ENCODE peak calls at places on chromosomes 1 and 21, in four cellular contexts. V is H1, E is HepG2, B is GM12878. G is an unnamed sample.

GRCh38 chr1:12345350-12346217 is 115.8 kb downstream of the VPS13D start:
- DNase-seq in B (peak; percentile 5), V (no peak), E (no peak), G (no peak)

GRCh38 chr1:157369808-157370521 is 182.3 kb downstream of the FCRL5 start:
- DNase-seq in B (peak; percentile 30), V (no peak), E (peak; percentile 52), G (peak; percentile 67)

GRCh38 chr1:234599617-234600417 is 10.2 kb downstream of the IRF2BP2 start:
- DNase-seq in E (peak; percentile 85), V (peak; percentile 39), B (no peak), G (peak; percentile 92)

GRCh38 chr1:240149488-240150094 is 57.9 kb downstream of the FMN2 start:
- DNase-seq in E (peak; percentile 17), B (no peak), V (no peak), G (peak; percentile 34)

GRCh38 chr1:4668738-4669700 is 14.6 kb downstream of the AJAP1 start:
- DNase-seq in V (no peak), B (no peak), E (no peak), G (no peak)

GRCh38 chr1:8702848-8703810 is 114.3 kb downstream of the RERE start:
- DNase-seq in V (peak; percentile 69), B (no peak), E (peak; percentile 83), G (peak; percentile 92)

GRCh38 chr1:1461721-1462317 is 9.7 kb upstream of the ATAD3B start:
- DNase-seq in V (no peak), E (no peak), B (no peak), G (no peak)

GRCh38 chr21:46124083-46124925 is 26.4 kb downstream of the COL6A2 start:
- DNase-seq in B (no peak), V (no peak), E (no peak), G (no peak)

GRCh38 chr21:18810136-18810535 is 406.6 kb upstream of the TMPRSS15 start:
- DNase-seq in E (no peak), B (no peak), V (no peak), G (no peak)

GRCh38 chr1:41449326-41449921 is 35.1 kb downstream of the EDN2 start:
- DNase-seq in B (no peak), V (no peak), E (no peak), G (no peak)

GRCh38 chr1:186967659-186968394 is 139.1 kb downstream of the PLA2G4A start:
- DNase-seq in B (no peak), V (no peak), E (no peak), G (no peak)

GRCh38 chr1:7050751-7051665 is 265.8 kb downstream of the CAMTA1 start:
- DNase-seq in B (no peak), E (no peak), V (no peak), G (no peak)
- TF ChIP-seq BRCA1 in B (no peak), E (no peak), V (no peak), G (no peak)

GRCh38 chr1:24858277-24858676 is 71.8 kb downstream of the RUNX3 start:
- DNase-seq in B (no peak), V (no peak), E (no peak), G (no peak)

GRCh38 chr1:24859063-24860010 is 70.7 kb downstream of the RUNX3 start:
- DNase-seq in V (no peak), E (no peak), B (no peak), G (no peak)

GRCh38 chr1:24856787-24857527 is 73.1 kb downstream of the RUNX3 start:
- DNase-seq in V (no peak), B (no peak), E (no peak), G (no peak)

GRCh38 chr1:24855474-24855873 is 74.6 kb downstream of the RUNX3 start:
- DNase-seq in B (no peak), E (no peak), V (no peak), G (no peak)

DNA sequence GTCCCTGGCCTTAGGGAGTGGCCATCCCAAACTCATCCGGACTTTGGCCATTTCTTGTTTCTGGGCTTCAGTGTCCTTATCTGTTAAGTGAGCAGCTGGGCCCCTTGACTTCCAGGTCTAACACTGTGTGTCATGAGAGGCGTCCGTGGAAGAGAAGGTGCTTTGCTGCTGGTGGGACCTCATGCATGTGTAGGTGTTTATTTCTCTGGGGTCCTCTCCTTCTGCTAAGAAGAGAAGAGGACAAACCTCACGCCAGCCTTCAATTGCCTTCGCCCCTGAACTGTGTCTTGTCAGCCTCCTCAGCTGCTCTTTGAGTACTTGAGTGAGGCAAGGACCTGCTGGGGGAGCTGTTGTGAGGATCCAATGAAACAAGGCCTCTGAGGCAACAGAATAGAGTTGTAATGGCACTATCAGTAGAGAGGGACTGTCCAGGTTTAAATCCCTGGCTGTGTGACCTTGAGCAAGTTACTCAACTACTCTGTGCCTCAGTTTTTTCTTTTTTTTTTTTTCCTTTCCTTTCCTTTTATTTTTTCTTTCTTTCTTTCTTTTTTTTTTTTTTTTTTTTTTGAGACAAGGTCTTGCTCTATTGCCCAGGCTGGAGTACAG is 72.4 kb downstream of the RUNX3 start:
- DNase-seq in B (no peak), V (no peak), E (no peak), G (no peak)
- TF ChIP-seq BRCA1 in B (no peak), V (no peak), E (no peak), G (no peak)

DNA sequence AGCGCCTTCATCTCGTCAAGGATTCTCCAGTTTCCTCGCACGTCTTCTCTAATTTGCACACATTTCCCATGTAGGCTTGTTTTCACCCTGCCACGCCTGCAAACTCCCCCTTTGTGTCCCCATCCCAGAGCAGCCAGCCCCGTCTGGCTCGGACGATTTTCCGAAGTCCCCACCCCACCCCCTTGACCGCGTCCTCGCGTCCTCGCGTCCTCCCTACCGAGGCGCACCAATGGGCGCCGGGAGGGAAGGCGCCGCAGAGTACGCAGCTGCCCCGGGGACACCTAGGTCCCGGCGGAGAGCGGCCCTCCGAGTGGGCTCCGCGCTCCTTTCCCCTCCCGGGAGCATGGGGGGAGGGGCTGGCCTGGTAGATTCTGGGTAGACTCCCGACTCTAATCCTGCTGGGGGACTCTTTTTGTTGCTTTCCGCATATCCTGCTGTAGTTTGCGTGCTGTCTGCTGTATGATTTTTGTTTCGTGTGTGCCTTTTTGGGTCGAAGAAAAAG is 1.3 kb downstream of the CACHD1 start:
- DNase-seq in B (no peak), V (no peak), E (no peak), G (no peak)
- TF ChIP-seq BRCA1 in B (no peak), V (no peak), E (no peak), G (no peak)

DNA sequence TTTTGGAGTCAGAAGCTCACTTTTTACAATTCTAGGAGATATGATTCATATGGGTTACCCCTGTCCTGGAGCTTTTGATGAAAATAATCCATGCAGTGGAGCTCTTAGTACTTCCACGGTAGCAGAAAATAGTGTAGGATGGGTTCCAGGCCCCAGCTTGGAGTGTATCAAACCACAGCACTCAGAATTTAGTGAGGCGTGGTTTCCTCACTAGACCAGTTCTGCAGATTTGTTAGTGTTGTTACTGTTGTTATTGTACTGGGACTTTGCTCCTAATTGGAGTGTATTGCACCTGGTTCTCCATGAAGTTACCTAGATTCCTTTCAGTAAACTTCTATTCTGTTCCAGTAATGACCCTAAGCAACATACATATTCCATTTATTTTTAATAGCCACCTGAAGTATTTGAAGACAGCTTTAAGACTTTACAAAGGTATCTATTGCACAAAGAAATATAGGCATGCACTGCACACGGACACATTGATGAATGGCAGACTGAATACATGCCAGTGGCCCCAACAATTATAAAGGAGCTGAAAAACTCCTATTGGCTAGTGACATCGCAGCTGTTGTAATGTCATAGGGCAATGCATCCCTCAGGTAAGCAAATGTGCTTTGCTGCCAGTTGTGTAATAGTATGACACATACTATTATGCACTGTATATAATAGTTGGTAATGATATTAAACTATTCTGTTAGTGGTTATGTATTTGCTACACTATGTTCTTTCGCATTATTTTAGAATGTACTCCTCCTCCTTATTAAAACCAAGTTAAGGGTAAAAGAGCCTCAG is 1058.0 kb downstream of the KCNT2 start:
- DNase-seq in E (no peak), B (no peak), V (no peak), G (no peak)
- TF ChIP-seq BRCA1 in E (no peak), B (no peak), V (no peak), G (no peak)

DNA sequence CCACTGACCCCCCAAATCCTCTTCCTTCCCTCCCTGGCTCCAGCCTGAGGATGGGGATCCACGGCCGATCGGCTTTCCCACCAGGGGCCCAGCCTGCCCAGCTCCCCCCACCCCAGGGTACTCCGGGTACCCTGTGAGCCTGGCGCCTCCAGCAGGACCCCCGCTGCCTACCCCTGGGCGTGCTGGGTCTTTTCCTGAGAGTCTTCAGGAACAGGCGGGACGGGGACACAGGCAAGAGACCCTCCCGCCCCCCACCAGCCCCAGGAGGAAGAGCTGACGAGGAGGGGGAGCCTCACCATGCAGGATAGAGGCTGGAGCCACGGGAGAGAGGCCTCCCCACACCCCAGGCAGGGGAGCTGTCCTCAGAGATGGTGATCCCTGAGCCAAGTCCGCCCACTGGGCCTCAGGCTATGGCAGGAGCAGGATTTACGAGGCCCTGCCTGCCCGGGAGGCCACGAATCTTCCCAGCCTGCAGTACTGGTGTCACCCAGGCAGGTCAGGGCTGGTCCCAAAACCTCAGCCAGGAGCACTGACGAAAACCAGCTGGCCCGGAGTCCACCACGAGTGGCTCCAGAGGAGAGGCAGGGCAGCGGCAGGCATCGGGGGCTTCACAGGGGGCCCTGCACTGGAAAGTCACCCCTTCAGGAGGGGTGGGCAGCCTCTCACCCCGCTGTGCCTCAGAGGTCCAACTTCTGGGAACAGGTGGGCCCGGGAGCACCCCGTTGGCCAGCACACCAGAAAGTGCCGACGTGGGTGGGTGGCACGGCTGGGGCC is 58.0 kb downstream of the MEGF6 start:
- DNase-seq in V (no peak), B (no peak), E (no peak), G (no peak)
- TF ChIP-seq BRCA1 in V (no peak), B (no peak), E (no peak), G (no peak)

DNA sequence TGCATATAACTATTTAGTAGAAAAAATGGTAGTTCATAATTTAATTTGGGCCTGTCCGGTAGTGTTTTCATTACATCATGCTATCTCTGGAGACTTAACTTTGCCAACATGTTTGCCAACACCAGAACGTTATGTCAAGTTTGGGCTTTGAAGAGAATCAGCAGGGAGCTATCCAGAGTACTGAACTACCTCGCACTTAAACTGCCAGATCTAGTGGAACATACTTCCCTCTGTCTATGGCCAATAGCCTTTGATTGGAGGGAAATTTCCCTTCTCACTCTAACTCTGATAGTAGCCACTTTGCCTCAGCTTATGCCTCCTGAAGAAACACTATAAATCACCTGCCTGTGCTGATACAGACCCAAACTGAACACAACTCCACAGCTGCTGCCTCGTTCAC is 10.0 kb downstream of the LRRC53 start:
- DNase-seq in V (no peak), B (no peak), E (peak; percentile 16), G (no peak)
- TF ChIP-seq BRCA1 in V (no peak), B (no peak), E (no peak), G (no peak)

GRCh38 chr1:109294481-109294880 is 11.5 kb upstream of the PSRC1 start:
- DNase-seq in B (no peak), E (no peak), V (no peak), G (no peak)
- TF ChIP-seq BRCA1 in B (no peak), E (no peak), V (no peak), G (no peak)

GRCh38 chr1:112688781-112689193 is 14.3 kb downstream of the MOV10 start:
- DNase-seq in E (no peak), B (no peak), V (no peak), G (no peak)
- TF ChIP-seq BRCA1 in E (no peak), B (no peak), V (no peak), G (no peak)